ENCODE peak calls at places on chromosomes 11 and 22, in six cellular contexts. U is esophagus squamous epithelium, E is H9, I is tibial artery, R is cardiac muscle cell, J is GM23248. Z is an unnamed sample.

GRCh38 chr11:115391598-115391997 is 112.6 kb downstream of the CADM1 start:
- DNase-seq in U (no peak), E (no peak), I (no peak), R (no peak), J (no peak), Z (no peak)

GRCh38 chr22:20531154-20531403 is 23.7 kb downstream of the MED15 start:
- DNase-seq in U (no peak), E (no peak), I (no peak), R (no peak), J (no peak), Z (no peak)

GRCh38 chr11:119369035-119369925 is 12.2 kb downstream of the USP2 start:
- DNase-seq in U (no peak), E (no peak), I (no peak), R (no peak), J (no peak), Z (no peak)

GRCh38 chr11:108670381-108670930 is 5.6 kb downstream of the DDX10 start:
- DNase-seq in U (no peak), E (no peak), I (no peak), R (no peak), J (no peak), Z (no peak)

GRCh38 chr11:35141538-35141937 is 2.6 kb downstream of the CD44 start:
- DNase-seq in U (no peak), E (no peak), I (peak; percentile 81), R (no peak), J (peak; percentile 66), Z (peak; percentile 90)

GRCh38 chr11:101909087-101909486 is 5.7 kb upstream of the CEP126 start:
- DNase-seq in U (no peak), E (no peak), I (no peak), R (peak; percentile 7), J (no peak), Z (no peak)

GRCh38 chr11:75557649-75558494 is 4.2 kb upstream of the SERPINH1 start:
- DNase-seq in U (no peak), E (peak; percentile 42), I (peak; percentile 92), R (peak; percentile 98), J (peak; percentile 97), Z (peak; percentile 78)

GRCh38 chr11:540583-541432 is 3.5 kb downstream of the LRRC56 start:
- DNase-seq in U (no peak), E (no peak), I (no peak), R (no peak), J (no peak), Z (peak; percentile 80)

GRCh38 chr11:131671764-131672163 is 301.3 kb downstream of the NTM start:
- DNase-seq in U (no peak), E (peak; percentile 84), I (no peak), R (no peak), J (no peak), Z (no peak)

GRCh38 chr11:13776134-13776815 is 107.8 kb downstream of the FAR1 start:
- DNase-seq in U (no peak), E (peak; percentile 41), I (no peak), R (no peak), J (peak; percentile 3), Z (no peak)

GRCh38 chr11:121328213-121328966 is 35.8 kb downstream of the SC5D start:
- DNase-seq in U (no peak), E (no peak), I (no peak), R (no peak), J (no peak), Z (no peak)

GRCh38 chr11:130049260-130049659 is 20.4 kb upstream of the APLP2 start:
- DNase-seq in U (no peak), E (no peak), I (no peak), R (peak; percentile 25), J (peak; percentile 32), Z (no peak)

GRCh38 chr22:40434101-40434500 is 63.7 kb downstream of the SGSM3 start:
- DNase-seq in U (no peak), E (no peak), I (no peak), R (no peak), J (peak; percentile 57), Z (no peak)

GRCh38 chr22:17785185-17786184 is 11.2 kb upstream of the BID start:
- DNase-seq in U (no peak), E (peak; percentile 88), I (no peak), R (peak; percentile 38), J (peak; percentile 49), Z (peak; percentile 76)

DNA sequence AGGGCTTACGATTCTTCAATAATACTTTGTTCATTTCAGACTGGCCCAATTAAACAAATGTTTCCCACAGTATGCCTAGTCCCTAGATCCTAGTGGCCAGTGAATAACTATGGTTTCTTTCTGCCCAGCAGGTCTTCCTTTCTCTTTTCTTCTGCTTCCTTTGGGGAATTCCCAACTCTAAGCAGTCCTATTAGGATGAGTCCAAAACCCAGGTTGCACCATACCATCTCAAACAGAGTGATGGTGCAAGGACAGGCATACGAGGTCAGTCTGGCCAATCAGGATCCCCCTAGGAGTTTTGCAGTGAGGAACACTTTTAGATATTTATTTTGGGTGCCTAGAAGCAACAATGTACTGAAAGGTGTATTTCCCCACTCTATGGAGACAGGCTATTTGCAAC is 41.4 kb upstream of the CCDC34 start:
- DNase-seq in U (no peak), E (no peak), I (no peak), R (no peak), J (no peak), Z (no peak)
- H3K4me1 ChIP-seq in U (peaks cover 36% of the 10 kb centered on the region), E (peaks cover 2% of the 10 kb centered on the region), I (no peaks in the 10 kb centered on the region), R (peaks cover 15% of the 10 kb centered on the region), J (peaks cover 4% of the 10 kb centered on the region), Z (peaks cover 5% of the 10 kb centered on the region)

GRCh38 chr22:27859336-27859735 is 57.8 kb upstream of the MN1 start:
- DNase-seq in U (no peak), E (no peak), I (no peak), R (no peak), J (no peak), Z (no peak)

GRCh38 chr22:27867114-27867957 is 51.7 kb downstream of the PITPNB start:
- DNase-seq in U (no peak), E (no peak), I (no peak), R (peak; percentile 67), J (peak; percentile 58), Z (no peak)

GRCh38 chr22:27866136-27867091 is 52.6 kb downstream of the PITPNB start:
- DNase-seq in U (no peak), E (no peak), I (peak; percentile 80), R (peak; percentile 90), J (peak; percentile 95), Z (no peak)

GRCh38 chr22:27863001-27863400 is 56.1 kb downstream of the PITPNB start:
- DNase-seq in U (no peak), E (no peak), I (no peak), R (no peak), J (no peak), Z (no peak)

GRCh38 chr22:27863556-27863955 is 55.5 kb downstream of the PITPNB start:
- DNase-seq in U (no peak), E (no peak), I (no peak), R (no peak), J (no peak), Z (no peak)
- H3K4me1 ChIP-seq in U (peaks cover 55% of the 10 kb centered on the region), E (no peaks in the 10 kb centered on the region), I (no peaks in the 10 kb centered on the region), R (peaks cover 35% of the 10 kb centered on the region), J (peaks cover 57% of the 10 kb centered on the region), Z (peaks cover 47% of the 10 kb centered on the region)

DNA sequence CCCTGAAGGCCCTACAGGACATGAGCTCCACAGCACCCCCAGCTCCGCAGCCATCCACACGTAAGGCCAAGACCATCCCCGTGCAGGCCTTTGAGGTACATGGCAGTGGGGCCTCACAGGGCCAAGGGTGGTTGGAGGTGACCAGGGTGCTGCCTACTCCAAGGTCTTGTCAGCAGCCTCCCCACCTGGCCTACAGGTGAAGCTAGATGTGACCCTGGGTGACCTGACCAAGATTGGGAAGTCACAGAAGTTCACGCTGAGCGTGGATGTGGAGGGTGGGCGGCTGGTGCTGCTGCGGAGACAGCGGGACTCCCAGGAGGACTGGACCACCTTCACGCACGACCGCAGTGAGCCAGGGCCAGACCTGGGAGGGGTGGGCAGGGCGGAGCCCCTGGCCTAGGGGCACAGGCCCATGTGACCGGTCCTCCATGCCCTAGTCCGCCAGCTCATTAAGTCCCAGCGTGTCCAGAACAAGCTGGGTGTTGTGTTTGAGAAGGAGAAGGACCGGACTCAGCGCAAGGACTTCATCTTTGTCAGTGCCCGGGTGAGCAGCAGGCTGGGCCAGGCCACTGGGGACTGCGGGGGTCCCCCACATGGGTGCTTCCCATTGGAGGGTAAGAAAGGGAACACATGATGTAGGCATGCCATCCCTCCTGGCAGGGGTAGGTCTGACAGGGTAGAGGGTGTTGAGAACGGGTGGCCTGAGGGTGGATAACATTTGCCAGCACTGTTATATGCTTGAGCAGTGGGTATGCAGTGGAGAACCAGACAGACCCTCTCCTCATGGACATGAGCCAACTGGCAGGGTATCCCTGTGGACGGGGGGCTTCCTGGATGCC is 5.6 kb downstream of the INPPL1 start:
- DNase-seq in U (no peak), E (no peak), I (no peak), R (no peak), J (no peak), Z (peak; percentile 15)
- H3K4me1 ChIP-seq in U (peaks cover 38% of the 10 kb centered on the region), E (no peaks in the 10 kb centered on the region), I (no peaks in the 10 kb centered on the region), R (peaks cover 6% of the 10 kb centered on the region), J (peaks cover 6% of the 10 kb centered on the region), Z (peaks cover 7% of the 10 kb centered on the region)

GRCh38 chr11:64856382-64857227 is 12.2 kb upstream of the CDC42BPG start:
- DNase-seq in U (no peak), E (no peak), I (peak; percentile 97), R (peak; percentile 62), J (peak; percentile 98), Z (peak; percentile 96)

GRCh38 chr11:64854534-64855502 is 10.4 kb upstream of the CDC42BPG start:
- DNase-seq in U (no peak), E (no peak), I (peak; percentile 95), R (peak; percentile 87), J (peak; percentile 97), Z (peak; percentile 93)

GRCh38 chr11:64857485-64857884 is 13.0 kb upstream of the CDC42BPG start:
- DNase-seq in U (no peak), E (no peak), I (no peak), R (no peak), J (no peak), Z (no peak)

GRCh38 chr11:64854157-64854533 is 9.7 kb upstream of the CDC42BPG start:
- DNase-seq in U (no peak), E (no peak), I (no peak), R (no peak), J (no peak), Z (no peak)

GRCh38 chr11:64855596-64856304 is 11.3 kb upstream of the CDC42BPG start:
- DNase-seq in U (no peak), E (no peak), I (no peak), R (no peak), J (peak; percentile 38), Z (no peak)
- H3K4me1 ChIP-seq in U (peaks cover 100% of the 10 kb centered on the region), E (no peaks in the 10 kb centered on the region), I (peaks cover 6% of the 10 kb centered on the region), R (no peaks in the 10 kb centered on the region), J (peaks cover 40% of the 10 kb centered on the region), Z (peaks cover 92% of the 10 kb centered on the region)

DNA sequence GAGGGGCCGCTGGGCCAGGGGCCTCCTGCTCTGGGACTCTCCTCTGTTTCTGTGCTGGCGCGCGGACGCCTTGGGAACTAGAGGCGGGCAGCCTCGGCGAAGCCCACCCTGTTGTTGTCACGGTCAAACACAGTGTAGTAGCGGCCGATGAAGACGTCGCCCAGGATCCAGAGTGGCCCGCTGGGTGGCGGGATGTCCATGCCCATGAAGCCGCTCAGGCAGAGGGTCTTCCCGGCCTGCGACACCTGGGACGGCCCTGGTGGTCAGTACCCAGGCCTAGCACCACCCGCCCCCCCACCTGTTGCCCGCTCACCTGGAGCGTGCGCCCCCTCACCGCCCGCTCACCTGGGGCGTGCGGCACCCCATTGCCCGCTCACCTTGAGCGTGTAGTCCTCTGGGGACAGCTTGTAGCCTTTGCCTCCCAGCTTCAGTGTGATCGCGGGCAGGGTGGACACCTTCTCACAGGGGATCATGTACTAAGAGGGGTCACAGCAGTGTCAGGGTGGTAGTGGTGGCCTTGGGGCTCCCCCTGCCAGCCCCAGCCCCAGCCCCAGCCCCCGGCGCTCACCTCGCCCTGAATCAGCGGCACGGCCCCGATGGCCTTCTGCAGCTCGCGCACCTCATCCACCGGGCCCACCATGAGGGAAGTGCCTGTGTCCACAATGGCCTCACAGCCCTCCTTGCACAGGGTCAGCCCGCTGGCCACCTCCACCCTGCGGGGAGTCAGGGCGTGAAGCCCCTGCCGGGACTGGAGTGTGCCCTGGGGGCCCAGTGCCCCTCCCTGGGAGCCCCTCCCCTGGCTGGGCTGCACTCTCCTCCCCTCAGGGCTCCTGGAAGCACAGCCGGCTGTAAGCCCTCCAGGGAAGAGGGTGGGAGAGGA is 3.3 kb upstream of the IFITM10 start:
- DNase-seq in U (no peak), E (no peak), I (peak; percentile 64), R (no peak), J (no peak), Z (peak; percentile 76)
- H3K4me1 ChIP-seq in U (peaks cover 90% of the 10 kb centered on the region), E (no peaks in the 10 kb centered on the region), I (no peaks in the 10 kb centered on the region), R (peaks cover 8% of the 10 kb centered on the region), J (peaks cover 16% of the 10 kb centered on the region), Z (peaks cover 46% of the 10 kb centered on the region)

Z was measured in upper lobe of left lung.